ENCODE peak calls at places on chromosomes 12 and 14, in nine cellular contexts. Q is stromal cell of bone marrow; D is posterior cingulate gyrus; B is stimulated activated CD4-positive, alpha-beta T cell treated with anti-CD3 and anti-CD28 coated beads, Interleukin-2, amount 100 ng/mL, for 48 hours; T is GM03348; F is NT2/D1; P is AG04450; Y is stimulated activated naive CD8-positive, alpha-beta T cell treated with anti-CD3 and anti-CD28 coated beads, Interleukin-15, Interleukin-2, amounts not matched to agents 100 U/mL and 50 U/mL, for 24 hours; G is dorsolateral prefrontal cortex. Z is an unnamed sample.

GRCh38 chr12:123986374-123986920 is 13.4 kb downstream of the ZNF664 start:
- DNase-seq in Q (no peak), D (no peak), B (no peak), T (no peak), F (no peak), P (no peak), Y (no peak), G (no peak), Z (no peak)

GRCh38 chr12:60205500-60205899 is 609.7 kb downstream of the SLC16A7 start:
- DNase-seq in Q (no peak), D (no peak), B (no peak), T (peak), F (no peak), P (no peak), Y (no peak), G (no peak), Z (no peak)

GRCh38 chr14:81594012-81594411 is 60.4 kb upstream of the SEL1L start:
- DNase-seq in Q (no peak), D (peak), B (no peak), T (no peak), F (no peak), P (no peak), Y (no peak), G (peak), Z (peak)

GRCh38 chr12:30985814-30986452 is 59.4 kb downstream of the TSPAN11 start:
- DNase-seq in Q (no peak), D (peak), B (peak), T (peak), F (peak), P (no peak), Y (peak), G (peak), Z (peak)

GRCh38 chr14:101442451-101442850 is 118.8 kb upstream of the DIO3 start:
- DNase-seq in Q (no peak), D (no peak), B (peak), T (no peak), F (no peak), P (no peak), Y (peak), G (no peak), Z (no peak)

GRCh38 chr12:92524489-92524888 is 178.3 kb upstream of the PLEKHG7 start:
- DNase-seq in Q (no peak), D (no peak), B (no peak), T (no peak), F (no peak), P (no peak), Y (no peak), G (no peak), Z (no peak)

GRCh38 chr14:74510211-74510931 is 16.8 kb downstream of the ISCA2 start:
- DNase-seq in Q (no peak), D (peak), B (no peak), T (no peak), F (peak), P (no peak), Y (no peak), G (no peak), Z (no peak)

GRCh38 chr12:109720856-109721189 is 7.2 kb downstream of the FAM222A start:
- DNase-seq in Q (no peak), D (no peak), B (no peak), T (no peak), F (no peak), P (no peak), Y (no peak), G (no peak), Z (no peak)

GRCh38 chr12:90280564-90281058 is 572.0 kb upstream of the ATP2B1 start:
- DNase-seq in Q (peak), D (no peak), B (no peak), T (no peak), F (no peak), P (no peak), Y (peak), G (no peak), Z (no peak)

GRCh38 chr14:103742499-103743255 is 27.1 kb downstream of the ZFYVE21 start:
- DNase-seq in Q (no peak), D (peak), B (no peak), T (no peak), F (no peak), P (no peak), Y (no peak), G (no peak), Z (no peak)

GRCh38 chr12:96194901-96195844 is 998 bp downstream of the ELK3 start:
- DNase-seq in Q (peak), D (no peak), B (peak), T (peak), F (peak), P (peak), Y (peak), G (peak), Z (no peak)

GRCh38 chr12:88946377-88946997 is 366.2 kb upstream of the KITLG start:
- DNase-seq in Q (peak), D (no peak), B (no peak), T (peak), F (no peak), P (no peak), Y (no peak), G (no peak), Z (no peak)

GRCh38 chr12:101570022-101570421 is 24.7 kb upstream of the MYBPC1 start:
- DNase-seq in Q (peak), D (no peak), B (no peak), T (peak), F (no peak), P (peak), Y (no peak), G (no peak), Z (no peak)

GRCh38 chr12:104370989-104371870 is 67.7 kb downstream of the EID3 start:
- DNase-seq in Q (no peak), D (no peak), B (no peak), T (peak), F (peak), P (no peak), Y (no peak), G (no peak), Z (no peak)

GRCh38 chr12:109241936-109242335 is 67.1 kb downstream of the FOXN4 start:
- DNase-seq in Q (no peak), D (no peak), B (no peak), T (no peak), F (no peak), P (no peak), Y (no peak), G (no peak), Z (no peak)

GRCh38 chr12:82756303-82756702 is 69.6 kb downstream of the TMTC2 start:
- DNase-seq in Q (no peak), D (no peak), B (no peak), T (no peak), F (no peak), P (no peak), Y (no peak), G (no peak), Z (no peak)

GRCh38 chr14:59004012-59004411 is 184.5 kb upstream of the DAAM1 start:
- DNase-seq in Q (no peak), D (no peak), B (no peak), T (peak), F (no peak), P (no peak), Y (no peak), G (no peak), Z (no peak)

GRCh38 chr12:116459501-116459900 is 99.7 kb upstream of the MAP1LC3B2 start:
- DNase-seq in Q (no peak), D (no peak), B (no peak), T (no peak), F (no peak), P (no peak), Y (no peak), G (peak), Z (no peak)

GRCh38 chr12:7994731-7995205 is 37.7 kb upstream of the FOXJ2 start:
- DNase-seq in Q (peak), D (no peak), B (no peak), T (peak), F (no peak), P (peak), Y (no peak), G (no peak), Z (no peak)